ENCODE peak calls at places on chromosomes 5 and 9, in ten cellular contexts. X is dorsolateral prefrontal cortex, O is heart left ventricle, Y is IMR-90, G is RCC 7860, F is psoas muscle, S is GM20000, C is left cardiac atrium, W is G401, Q is NCI-H510A treated with DMSO at 0.1 percent for 48 hours. T is an unnamed sample.

GRCh38 chr5:36414869-36415282 is 113.2 kb upstream of the RANBP3L start:
- DNase-seq in X (no peak), O (no peak), Y (peak; percentile 54), G (peak; percentile 55), F (no peak), S (no peak), C (no peak), W (peak; percentile 33), Q (no peak), T (peak; percentile 60)

GRCh38 chr5:130126748-130127147 is 222.5 kb downstream of the CHSY3 start:
- DNase-seq in X (no peak), O (no peak), Y (no peak), G (no peak), F (no peak), S (no peak), C (no peak), W (no peak), Q (no peak), T (no peak)

GRCh38 chr5:36369092-36369737 is 67.5 kb upstream of the RANBP3L start:
- DNase-seq in X (no peak), O (no peak), Y (peak; percentile 8), G (no peak), F (no peak), S (no peak), C (no peak), W (no peak), Q (no peak), T (no peak)

GRCh38 chr9:35856882-35857281 is 13.3 kb downstream of the OR13J1 start:
- DNase-seq in X (no peak), O (no peak), Y (no peak), G (no peak), F (no peak), S (no peak), C (no peak), W (no peak), Q (no peak), T (no peak)

GRCh38 chr9:137057545-137057944 is 3.7 kb upstream of the ENTPD2 start:
- DNase-seq in X (no peak), O (no peak), Y (no peak), G (no peak), F (no peak), S (no peak), C (no peak), W (no peak), Q (peak; percentile 83), T (no peak)

GRCh38 chr9:85258823-85259370 is 482.9 kb downstream of the AGTPBP1 start:
- DNase-seq in X (peak; percentile 66), O (peak; percentile 40), Y (no peak), G (peak; percentile 37), F (peak; percentile 60), S (peak; percentile 63), C (peak; percentile 64), W (peak; percentile 81), Q (peak; percentile 71), T (peak; percentile 91)

GRCh38 chr9:72524820-72525539 is 3.6 kb downstream of the TMC1 start:
- DNase-seq in X (no peak), O (peak; percentile 54), Y (peak; percentile 100), G (peak; percentile 100), F (no peak), S (peak; percentile 24), C (no peak), W (no peak), Q (peak; percentile 17), T (peak; percentile 27)

GRCh38 chr5:947626-948471 is 55.2 kb downstream of the TRIP13 start:
- DNase-seq in X (no peak), O (no peak), Y (no peak), G (no peak), F (no peak), S (no peak), C (no peak), W (no peak), Q (no peak), T (no peak)

GRCh38 chr5:72151646-72152045 is 44.4 kb downstream of the MAP1B start:
- DNase-seq in X (no peak), O (no peak), Y (no peak), G (no peak), F (no peak), S (no peak), C (no peak), W (no peak), Q (no peak), T (no peak)

GRCh38 chr9:7338586-7339281 is 460.8 kb downstream of the DMAC1 start:
- DNase-seq in X (no peak), O (no peak), Y (no peak), G (no peak), F (no peak), S (no peak), C (no peak), W (no peak), Q (no peak), T (no peak)

GRCh38 chr9:75712690-75713089 is 177.8 kb upstream of the PCSK5 start:
- DNase-seq in X (no peak), O (no peak), Y (no peak), G (no peak), F (no peak), S (no peak), C (no peak), W (no peak), Q (no peak), T (no peak)

GRCh38 chr5:76602094-76602726 is 21.0 kb downstream of the F2RL2 start:
- DNase-seq in X (no peak), O (no peak), Y (peak; percentile 56), G (no peak), F (no peak), S (no peak), C (no peak), W (no peak), Q (no peak), T (no peak)

GRCh38 chr5:73280821-73281746 is 108.1 kb downstream of the TMEM174 start:
- DNase-seq in X (peak; percentile 46), O (peak; percentile 42), Y (peak; percentile 65), G (peak; percentile 30), F (no peak), S (no peak), C (peak; percentile 44), W (peak; percentile 79), Q (peak; percentile 68), T (peak; percentile 27)

GRCh38 chr5:59126665-59127354 is 543.9 kb downstream of the RAB3C start:
- DNase-seq in X (no peak), O (no peak), Y (peak; percentile 55), G (no peak), F (no peak), S (no peak), C (no peak), W (peak; percentile 61), Q (peak; percentile 48), T (peak; percentile 27)

GRCh38 chr9:35161713-35162604 is at the start of gene UNC13B:
- DNase-seq in X (peak; percentile 96), O (peak; percentile 95), Y (peak; percentile 83), G (peak; percentile 70), F (peak; percentile 97), S (peak; percentile 73), C (peak; percentile 94), W (peak; percentile 96), Q (peak; percentile 83), T (peak; percentile 96)

GRCh38 chr9:130806388-130806716 is 28.7 kb upstream of the ABL1 start:
- DNase-seq in X (no peak), O (no peak), Y (no peak), G (no peak), F (no peak), S (no peak), C (no peak), W (no peak), Q (no peak), T (no peak)

GRCh38 chr9:137044042-137044441 is 1.9 kb downstream of the NPDC1 start:
- DNase-seq in X (no peak), O (no peak), Y (no peak), G (no peak), F (no peak), S (no peak), C (no peak), W (no peak), Q (no peak), T (no peak)

GRCh38 chr9:128719919-128720605 is 3.9 kb downstream of the ZDHHC12 start:
- DNase-seq in X (no peak), O (no peak), Y (no peak), G (no peak), F (no peak), S (no peak), C (no peak), W (no peak), Q (no peak), T (no peak)

GRCh38 chr9:86637515-86637914 is 283.3 kb upstream of the TUT7 start:
- DNase-seq in X (no peak), O (no peak), Y (peak; percentile 39), G (no peak), F (peak; percentile 54), S (no peak), C (peak; percentile 31), W (peak; percentile 7), Q (no peak), T (peak; percentile 19)

GRCh38 chr5:140631831-140632365 is 1.1 kb downstream of the CD14 start:
- DNase-seq in X (peak; percentile 63), O (no peak), Y (no peak), G (no peak), F (peak; percentile 63), S (peak; percentile 26), C (no peak), W (peak; percentile 75), Q (no peak), T (no peak)

GRCh38 chr5:100762995-100763394 is 140.1 kb downstream of the ST8SIA4 start:
- DNase-seq in X (no peak), O (no peak), Y (no peak), G (no peak), F (no peak), S (no peak), C (no peak), W (no peak), Q (no peak), T (no peak)

GRCh38 chr9:99820330-99821186 is 1.1 kb upstream of the NR4A3 start:
- DNase-seq in X (no peak), O (peak; percentile 70), Y (peak; percentile 89), G (peak; percentile 20), F (peak; percentile 75), S (peak; percentile 73), C (peak; percentile 76), W (no peak), Q (peak; percentile 58), T (peak; percentile 84)

GRCh38 chr5:130605200-130605599 is 559.9 kb downstream of the HINT1 start:
- DNase-seq in X (no peak), O (no peak), Y (no peak), G (no peak), F (no peak), S (no peak), C (no peak), W (no peak), Q (peak; percentile 34), T (no peak)